ENCODE peak calls at places on chromosomes 6 and 20, in four cellular contexts. One of them, this sample, is unnamed. For H3K4me1, the result is how much of the 10 kb centered on the place peaks cover.

GRCh38 chr6:140376209-140376608 is 1001.8 kb upstream of the CITED2 start:
- DNase-seq in adipocyte: no peak
- DNase-seq in tibial artery: no peak
- DNase-seq in ovary: no peak
- DNase-seq in this sample: no peak

GRCh38 chr20:63411898-63412631 is 50.9 kb upstream of the CHRNA4 start:
- DNase-seq in adipocyte: no peak
- DNase-seq in tibial artery: no peak
- DNase-seq in ovary: no peak
- DNase-seq in this sample: no peak

GRCh38 chr6:79079425-79080130 is 1.5 kb upstream of the PHIP start:
- DNase-seq in adipocyte: peak
- DNase-seq in tibial artery: no peak
- DNase-seq in ovary: no peak
- DNase-seq in this sample: no peak

GRCh38 chr6:150494236-150494635 is 105.4 kb upstream of the PLEKHG1 start:
- DNase-seq in adipocyte: no peak
- DNase-seq in tibial artery: no peak
- DNase-seq in ovary: no peak
- DNase-seq in this sample: no peak

GRCh38 chr20:37575884-37576283 is 48.2 kb upstream of the BLCAP start:
- DNase-seq in adipocyte: no peak
- DNase-seq in tibial artery: no peak
- DNase-seq in ovary: no peak
- DNase-seq in this sample: no peak

GRCh38 chr20:8223096-8223870 is 91.2 kb downstream of the PLCB1 start:
- DNase-seq in adipocyte: peak
- DNase-seq in tibial artery: no peak
- DNase-seq in ovary: no peak
- DNase-seq in this sample: no peak

GRCh38 chr6:142323377-142323776 is 21.6 kb downstream of the ADGRG6 start:
- DNase-seq in adipocyte: peak
- DNase-seq in tibial artery: no peak
- DNase-seq in ovary: no peak
- DNase-seq in this sample: no peak

GRCh38 chr6:150336299-150336698 is 32.5 kb upstream of the IYD start:
- DNase-seq in adipocyte: peak
- DNase-seq in tibial artery: no peak
- DNase-seq in ovary: no peak
- DNase-seq in this sample: no peak

GRCh38 chr20:49676581-49677291 is 36.9 kb downstream of the B4GALT5 start:
- DNase-seq in adipocyte: peak
- DNase-seq in tibial artery: no peak
- DNase-seq in ovary: no peak
- DNase-seq in this sample: no peak

GRCh38 chr6:128025478-128025877 is 124.6 kb upstream of the THEMIS start:
- DNase-seq in adipocyte: no peak
- DNase-seq in tibial artery: no peak
- DNase-seq in ovary: no peak
- DNase-seq in this sample: no peak

GRCh38 chr6:152089992-152090391 is 282.5 kb downstream of the ESR1 start:
- DNase-seq in adipocyte: peak
- DNase-seq in tibial artery: peak
- DNase-seq in ovary: no peak
- DNase-seq in this sample: no peak

GRCh38 chr6:170289108-170289931 is 1.6 kb downstream of the DLL1 start:
- DNase-seq in adipocyte: no peak
- DNase-seq in tibial artery: no peak
- DNase-seq in ovary: no peak
- DNase-seq in this sample: peak

GRCh38 chr6:28330033-28330432 is 5.9 kb downstream of the ZSCAN31 start:
- DNase-seq in adipocyte: no peak
- DNase-seq in tibial artery: no peak
- DNase-seq in ovary: no peak
- DNase-seq in this sample: no peak

GRCh38 chr20:63014710-63015109 is 7.9 kb upstream of the BHLHE23 start:
- DNase-seq in adipocyte: no peak
- DNase-seq in tibial artery: no peak
- DNase-seq in ovary: no peak
- DNase-seq in this sample: no peak

GRCh38 chr6:140105857-140106256 is 731.4 kb upstream of the CITED2 start:
- DNase-seq in adipocyte: peak
- DNase-seq in tibial artery: no peak
- DNase-seq in ovary: no peak
- DNase-seq in this sample: peak

GRCh38 chr6:74671558-74672025 is 534.3 kb downstream of the COL12A1 start:
- DNase-seq in adipocyte: peak
- DNase-seq in tibial artery: no peak
- DNase-seq in ovary: no peak
- DNase-seq in this sample: no peak

GRCh38 chr6:144416244-144416643 is 131.1 kb downstream of the UTRN start:
- DNase-seq in adipocyte: no peak
- DNase-seq in tibial artery: no peak
- DNase-seq in ovary: no peak
- DNase-seq in this sample: no peak

GRCh38 chr6:158409451-158409850 is 97.2 kb downstream of the TULP4 start:
- DNase-seq in adipocyte: peak
- DNase-seq in tibial artery: no peak
- DNase-seq in ovary: peak
- DNase-seq in this sample: no peak

GRCh38 chr6:143549221-143549620 is 37.7 kb upstream of the FUCA2 start:
- DNase-seq in adipocyte: no peak
- DNase-seq in tibial artery: no peak
- DNase-seq in ovary: no peak
- DNase-seq in this sample: no peak

GRCh38 chr6:117685359-117685758 is 10.1 kb downstream of the NUS1 start:
- DNase-seq in adipocyte: no peak
- DNase-seq in tibial artery: no peak
- DNase-seq in ovary: no peak
- DNase-seq in this sample: no peak

GRCh38 chr6:68575765-68576439 is 59.2 kb upstream of the ADGRB3 start:
- DNase-seq in adipocyte: no peak
- DNase-seq in tibial artery: no peak
- DNase-seq in ovary: no peak
- DNase-seq in this sample: peak

GRCh38 chr6:20554817-20555216 is 20.6 kb downstream of the CDKAL1 start:
- DNase-seq in adipocyte: no peak
- DNase-seq in tibial artery: no peak
- DNase-seq in ovary: no peak
- DNase-seq in this sample: no peak

GRCh38 chr6:91213229-91213901 is 626.5 kb upstream of the MAP3K7 start:
- DNase-seq in adipocyte: no peak
- DNase-seq in tibial artery: no peak
- DNase-seq in ovary: no peak
- DNase-seq in this sample: no peak

GRCh38 chr20:17835240-17835940 is 133.2 kb downstream of the SNX5 start:
- DNase-seq in adipocyte: peak
- DNase-seq in tibial artery: peak
- DNase-seq in ovary: no peak
- DNase-seq in this sample: no peak

GRCh38 chr6:35769211-35769610 is 7.2 kb upstream of the CLPSL2 start:
- DNase-seq in adipocyte: no peak
- DNase-seq in tibial artery: no peak
- DNase-seq in ovary: no peak
- DNase-seq in this sample: no peak

GRCh38 chr20:50536333-50536732 is 26.1 kb downstream of the PTPN1 start:
- DNase-seq in adipocyte: no peak
- DNase-seq in tibial artery: no peak
- DNase-seq in ovary: no peak
- DNase-seq in this sample: no peak

GRCh38 chr6:107418118-107418517 is 41.2 kb downstream of the PDSS2 start:
- DNase-seq in adipocyte: peak
- DNase-seq in tibial artery: no peak
- DNase-seq in ovary: no peak
- DNase-seq in this sample: no peak

GRCh38 chr6:148157841-148158240 is 184.8 kb upstream of the SASH1 start:
- DNase-seq in adipocyte: no peak
- DNase-seq in tibial artery: no peak
- DNase-seq in ovary: no peak
- DNase-seq in this sample: no peak

GRCh38 chr6:160930547-160931377 is 60.8 kb upstream of the MAP3K4 start:
- DNase-seq in adipocyte: peak
- DNase-seq in tibial artery: peak
- DNase-seq in ovary: peak
- DNase-seq in this sample: peak

GRCh38 chr6:169833258-169833794 is 81.9 kb downstream of the ERMARD start:
- DNase-seq in adipocyte: no peak
- DNase-seq in tibial artery: no peak
- DNase-seq in ovary: no peak
- DNase-seq in this sample: peak

GRCh38 chr20:61436268-61436667 is 184.2 kb downstream of the CDH4 start:
- DNase-seq in adipocyte: no peak
- DNase-seq in tibial artery: no peak
- DNase-seq in ovary: no peak
- DNase-seq in this sample: no peak

GRCh38 chr20:23142162-23143050 is 56.3 kb upstream of the CD93 start:
- DNase-seq in adipocyte: no peak
- DNase-seq in tibial artery: peak
- DNase-seq in ovary: no peak
- DNase-seq in this sample: no peak
- H3K4me1 ChIP-seq in adipocyte: half or more
- H3K4me1 ChIP-seq in tibial artery: under half
- H3K4me1 ChIP-seq in ovary: under half
- H3K4me1 ChIP-seq in this sample: under half

DNA sequence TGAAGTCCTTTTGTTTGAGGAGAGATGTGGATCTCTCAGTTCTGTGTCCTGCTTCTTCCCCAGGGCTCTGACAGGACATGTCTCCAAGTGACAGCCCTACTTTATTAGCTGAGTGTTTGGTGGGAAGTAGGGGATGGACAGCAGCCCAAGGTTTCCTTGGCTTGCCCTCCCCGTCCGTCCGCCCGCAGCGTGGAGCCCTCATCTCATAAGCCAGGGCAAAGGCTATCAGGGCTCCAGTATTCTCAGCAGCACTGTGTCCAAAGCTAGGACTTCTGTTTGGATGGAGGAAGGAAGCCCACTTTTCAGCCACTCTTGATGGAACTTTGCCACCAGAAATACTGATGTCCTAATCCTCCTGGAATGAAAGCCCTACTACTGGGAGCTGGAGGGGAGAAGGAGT is 13.6 kb downstream of the CDC5L start:
- DNase-seq in adipocyte: no peak
- DNase-seq in tibial artery: no peak
- DNase-seq in ovary: no peak
- DNase-seq in this sample: no peak
- H3K4me1 ChIP-seq in adipocyte: under half
- H3K4me1 ChIP-seq in tibial artery: under half
- H3K4me1 ChIP-seq in ovary: under half
- H3K4me1 ChIP-seq in this sample: under half

GRCh38 chr20:859661-860294 is 26.3 kb downstream of the FAM110A start:
- DNase-seq in adipocyte: no peak
- DNase-seq in tibial artery: no peak
- DNase-seq in ovary: no peak
- DNase-seq in this sample: no peak

GRCh38 chr20:856361-856775 is 22.9 kb downstream of the FAM110A start:
- DNase-seq in adipocyte: peak
- DNase-seq in tibial artery: no peak
- DNase-seq in ovary: no peak
- DNase-seq in this sample: no peak

GRCh38 chr20:855466-856360 is 22.2 kb downstream of the FAM110A start:
- DNase-seq in adipocyte: no peak
- DNase-seq in tibial artery: no peak
- DNase-seq in ovary: no peak
- DNase-seq in this sample: no peak

GRCh38 chr20:860891-861290 is 27.4 kb downstream of the FAM110A start:
- DNase-seq in adipocyte: no peak
- DNase-seq in tibial artery: no peak
- DNase-seq in ovary: no peak
- DNase-seq in this sample: no peak

GRCh38 chr20:858011-858410 is 24.5 kb downstream of the FAM110A start:
- DNase-seq in adipocyte: no peak
- DNase-seq in tibial artery: no peak
- DNase-seq in ovary: no peak
- DNase-seq in this sample: no peak
- H3K4me1 ChIP-seq in adipocyte: under half
- H3K4me1 ChIP-seq in tibial artery: under half
- H3K4me1 ChIP-seq in ovary: under half
- H3K4me1 ChIP-seq in this sample: under half

GRCh38 chr6:1063671-1064355 is 248.1 kb upstream of the FOXQ1 start:
- DNase-seq in adipocyte: peak
- DNase-seq in tibial artery: no peak
- DNase-seq in ovary: no peak
- DNase-seq in this sample: no peak
- H3K4me1 ChIP-seq in adipocyte: under half
- H3K4me1 ChIP-seq in tibial artery: under half
- H3K4me1 ChIP-seq in ovary: under half
- H3K4me1 ChIP-seq in this sample: under half

DNA sequence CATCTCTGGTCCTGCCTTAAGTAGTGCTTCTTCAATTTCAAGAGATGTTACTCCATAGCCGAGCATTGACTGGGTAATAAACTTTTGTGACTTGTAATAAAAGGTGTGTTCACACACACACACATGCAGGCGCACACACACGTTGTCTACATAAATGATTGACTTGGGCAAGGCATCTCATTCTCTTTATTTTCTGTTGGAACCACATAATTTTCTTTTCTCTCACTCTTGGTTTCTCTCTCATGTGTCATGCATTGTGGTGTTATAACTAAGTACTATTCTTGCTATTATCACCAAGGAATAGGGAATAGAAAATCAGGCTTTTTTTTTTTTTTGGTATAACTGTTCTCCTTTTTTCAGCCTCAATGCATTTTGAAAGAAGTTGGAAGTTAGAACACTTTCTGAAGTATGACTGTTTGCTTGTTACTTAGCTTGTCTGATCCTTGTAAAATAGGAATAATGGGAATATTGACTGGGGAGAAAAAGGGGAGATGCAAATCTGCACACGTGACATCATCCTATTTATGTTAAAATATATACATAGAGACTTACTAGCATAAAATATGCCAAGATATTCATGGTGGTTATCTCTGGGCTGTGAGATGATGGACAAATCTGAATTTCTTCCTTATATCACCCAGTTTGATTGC is 26.1 kb upstream of the CD83 start:
- DNase-seq in adipocyte: no peak
- DNase-seq in tibial artery: no peak
- DNase-seq in ovary: no peak
- DNase-seq in this sample: no peak
- H3K4me1 ChIP-seq in adipocyte: under half
- H3K4me1 ChIP-seq in tibial artery: under half
- H3K4me1 ChIP-seq in ovary: under half
- H3K4me1 ChIP-seq in this sample: under half

GRCh38 chr6:32977953-32978324 is 9.5 kb downstream of the BRD2 start:
- DNase-seq in adipocyte: peak
- DNase-seq in tibial artery: no peak
- DNase-seq in ovary: no peak
- DNase-seq in this sample: no peak
- H3K4me1 ChIP-seq in adipocyte: half or more
- H3K4me1 ChIP-seq in tibial artery: under half
- H3K4me1 ChIP-seq in ovary: under half
- H3K4me1 ChIP-seq in this sample: under half

This sample was measured in testis.